ENCODE peak calls at places on chromosomes 13 and 19, in nine cellular contexts. J is colonic mucosa, S is aorta, G is testis, N is GM23338, C is fibroblast of lung, I is mesendoderm, L is heart right ventricle, V is Panc1. O is an unnamed sample.

GRCh38 chr19:39795001-39795400 is 16.3 kb downstream of the LEUTX start:
- DNase-seq in S (no peak), C (no peak), G (no peak), I (no peak), N (no peak), L (no peak), V (no peak), J (no peak), O (no peak)

GRCh38 chr19:42095814-42096230 is 19.9 kb downstream of the ZNF574 start:
- DNase-seq in L (no peak), C (no peak), G (peak; percentile 74), J (no peak), V (no peak), N (peak; percentile 95), I (peak; percentile 69), S (no peak), O (no peak)

GRCh38 chr13:108575430-108575829 is 54.0 kb upstream of the MYO16 start:
- DNase-seq in L (no peak), V (no peak), N (no peak), J (no peak), I (no peak), C (no peak), G (no peak), S (no peak), O (no peak)

GRCh38 chr13:25085125-25085742 is 10.7 kb upstream of the PABPC3 start:
- DNase-seq in G (peak; percentile 66), S (no peak), J (peak; percentile 32), I (peak; percentile 70), N (peak; percentile 84), V (peak; percentile 2), L (no peak), C (peak; percentile 38), O (no peak)

GRCh38 chr19:39299832-39300231 is 3.6 kb downstream of the IFNL1 start:
- DNase-seq in G (no peak), N (no peak), S (peak; percentile 12), C (no peak), L (no peak), J (no peak), V (no peak), I (no peak), O (no peak)

GRCh38 chr19:11496391-11497163 is 9.1 kb downstream of the ZNF653 start:
- DNase-seq in S (peak; percentile 82), L (peak; percentile 36), G (peak; percentile 61), N (peak; percentile 89), I (peak; percentile 93), V (no peak), C (peak; percentile 83), J (peak; percentile 72), O (peak; percentile 64)

GRCh38 chr13:72246396-72246795 is 379.4 kb upstream of the DACH1 start:
- DNase-seq in L (no peak), G (no peak), N (no peak), J (no peak), S (no peak), I (no peak), V (no peak), C (no peak), O (no peak)

GRCh38 chr19:13906525-13906904 is 514 bp downstream of the CC2D1A start:
- DNase-seq in N (peak; percentile 43), J (peak; percentile 87), S (no peak), G (peak; percentile 27), I (no peak), V (no peak), L (peak; percentile 27), C (no peak), O (no peak)

GRCh38 chr13:64639206-64639605 is 2590.9 kb downstream of the PCDH9 start:
- DNase-seq in L (no peak), S (no peak), C (no peak), V (no peak), N (no peak), G (no peak), I (no peak), J (no peak), O (no peak)

GRCh38 chr19:16850133-16850532 is 20.9 kb downstream of the SIN3B start:
- DNase-seq in N (no peak), L (no peak), J (no peak), C (peak; percentile 51), I (no peak), V (no peak), G (no peak), S (no peak), O (no peak)

GRCh38 chr19:31334101-31334848 is 15.0 kb downstream of the TSHZ3 start:
- DNase-seq in C (no peak), G (no peak), S (no peak), J (no peak), L (no peak), I (no peak), N (peak; percentile 45), V (no peak), O (no peak)

GRCh38 chr13:28333204-28333900 is 161.6 kb downstream of the FLT1 start:
- DNase-seq in C (no peak), S (no peak), J (no peak), I (no peak), L (no peak), V (no peak), N (no peak), G (no peak), O (no peak)

GRCh38 chr13:32902898-32903297 is 113.3 kb upstream of the KL start:
- DNase-seq in I (peak; percentile 78), L (peak; percentile 81), S (peak; percentile 89), J (peak; percentile 59), V (no peak), C (peak; percentile 43), N (peak; percentile 28), G (peak; percentile 80), O (peak; percentile 85)

GRCh38 chr13:32904271-32904670 is 112.0 kb upstream of the KL start:
- DNase-seq in J (no peak), G (no peak), I (no peak), L (no peak), C (no peak), V (no peak), S (no peak), N (no peak), O (no peak)

GRCh38 chr13:32903720-32904119 is 112.5 kb upstream of the KL start:
- DNase-seq in V (no peak), L (no peak), N (no peak), J (no peak), S (no peak), I (peak; percentile 9), C (no peak), G (no peak), O (peak; percentile 61)

GRCh38 chr13:32905063-32905863 is 111.0 kb upstream of the KL start:
- DNase-seq in N (peak; percentile 14), L (no peak), V (no peak), I (peak; percentile 6), C (no peak), G (no peak), S (no peak), J (no peak), O (no peak)

DNA sequence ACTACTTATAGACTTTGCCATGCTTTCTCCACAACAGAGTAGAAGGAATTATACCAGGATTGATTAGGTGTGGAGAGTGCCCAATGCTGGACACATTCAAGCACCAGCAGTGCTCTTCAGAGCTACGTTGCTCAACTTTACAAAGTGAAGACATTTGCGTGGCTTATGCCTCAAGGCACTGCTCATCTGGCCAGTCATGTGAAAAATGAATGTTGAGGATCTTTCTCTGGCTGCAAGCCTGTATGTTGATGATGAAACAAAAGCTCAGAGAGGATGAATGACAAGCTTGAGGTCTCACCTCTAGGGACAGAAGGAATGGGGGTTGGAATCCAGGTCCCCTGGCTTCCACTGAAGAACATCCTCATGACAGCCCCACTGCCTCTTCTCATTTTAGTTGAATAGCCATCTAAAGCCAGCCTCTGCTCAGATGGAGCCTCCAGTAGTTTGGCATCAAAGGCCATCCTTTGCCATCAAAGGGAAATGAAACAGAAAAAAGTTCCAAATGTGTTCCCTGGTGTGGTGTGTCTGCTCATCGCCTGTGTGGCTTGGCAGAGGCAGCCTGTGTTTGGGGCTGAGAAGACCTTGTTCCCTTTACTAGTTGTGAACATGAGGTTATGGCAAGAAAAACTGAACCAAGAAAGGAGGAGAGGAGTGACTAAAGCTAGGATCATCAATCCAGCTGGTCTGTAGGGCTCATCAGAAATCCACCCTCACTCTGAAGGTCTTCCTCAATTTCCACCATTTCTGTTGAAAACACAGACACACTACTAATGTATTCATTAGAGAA is 114.0 kb upstream of the KL start:
- DNase-seq in J (no peak), N (no peak), L (no peak), C (no peak), S (no peak), V (no peak), I (no peak), G (peak; percentile 21), O (no peak)
- H3K27ac ChIP-seq in J (peak overlapping the region; percentile 27), N (no peak overlapping the region), L (peak overlapping the region; percentile 69), C (peak overlapping the region; percentile 28), S (peak overlapping the region; percentile 52), V (no peak overlapping the region), I (no peak overlapping the region), G (peak overlapping the region; percentile 20), O (peak overlapping the region; percentile 32)

GRCh38 chr13:30194906-30195305 is 112.4 kb downstream of the KATNAL1 start:
- DNase-seq in V (no peak), N (peak; percentile 40), L (no peak), S (no peak), G (no peak), C (no peak), I (peak; percentile 96), J (no peak), O (no peak)
- H3K4me3 ChIP-seq in V (no peak overlapping the region), N (no peak overlapping the region), L (no peak overlapping the region), S (no peak overlapping the region), G (no peak overlapping the region), C (no peak overlapping the region), I (no peak overlapping the region), J (no peak overlapping the region), O (no peak overlapping the region)

GRCh38 chr19:3919793-3920192 is 13.1 kb upstream of the NMRK2 start:
- DNase-seq in I (no peak), C (no peak), L (no peak), S (no peak), N (no peak), V (no peak), J (no peak), G (no peak), O (no peak)
- H3K4me1 ChIP-seq in I (no peaks in the 10 kb centered on the region), C (no peaks in the 10 kb centered on the region), L (no peaks in the 10 kb centered on the region), S (no peaks in the 10 kb centered on the region), N (no peaks in the 10 kb centered on the region), V (no peaks in the 10 kb centered on the region), J (no peaks in the 10 kb centered on the region), G (no peaks in the 10 kb centered on the region), O (no peaks in the 10 kb centered on the region)

GRCh38 chr19:5907216-5907615 is 2.5 kb downstream of the VMAC start:
- DNase-seq in G (no peak), S (no peak), V (no peak), L (no peak), N (no peak), I (no peak), C (no peak), J (no peak), O (no peak)

GRCh38 chr19:5904302-5905071 is at the start of gene VMAC:
- DNase-seq in I (peak; percentile 100), V (peak; percentile 97), C (peak; percentile 100), J (peak; percentile 100), G (peak; percentile 100), N (peak; percentile 100), S (peak; percentile 100), L (peak; percentile 100), O (peak; percentile 100)

GRCh38 chr19:5903502-5904301 is at the start of gene NDUFA11:
- DNase-seq in L (peak; percentile 100), C (no peak), J (peak; percentile 100), V (no peak), S (peak; percentile 99), I (peak; percentile 97), N (peak; percentile 97), G (peak; percentile 99), O (peak; percentile 100)

GRCh38 chr19:5903054-5903501 is 512 bp downstream of the NDUFA11 start:
- DNase-seq in S (no peak), N (peak; percentile 46), C (peak; percentile 43), L (no peak), I (peak; percentile 51), J (no peak), V (no peak), G (no peak), O (no peak)

GRCh38 chr19:5905072-5905778 is 553 bp downstream of the VMAC start:
- DNase-seq in V (no peak), C (no peak), S (no peak), J (no peak), N (no peak), L (no peak), G (no peak), I (no peak), O (no peak)
- H3K27ac ChIP-seq in V (peak overlapping the region; percentile 63), C (peak overlapping the region; percentile 71), S (no peak overlapping the region), J (peak overlapping the region; percentile 74), N (peak overlapping the region; percentile 11), L (peak overlapping the region; percentile 93), G (no peak overlapping the region), I (no peak overlapping the region), O (peak overlapping the region; percentile 96)